ENCODE peak calls at places on chromosomes 12 and 14, in six cellular contexts. One of them, this sample, is unnamed.

GRCh38 chr14:61179061-61179675 is 102.0 kb downstream of the TMEM30B start:
- DNase-seq in A549: peak
- DNase-seq in HepG2: peak
- DNase-seq in NB4: no peak
- DNase-seq in K562: no peak
- DNase-seq in GM12878: no peak
- DNase-seq in this sample: no peak

GRCh38 chr12:89701606-89702206 is 6.9 kb downstream of the ATP2B1 start:
- DNase-seq in A549: peak
- DNase-seq in HepG2: no peak
- DNase-seq in NB4: no peak
- DNase-seq in K562: no peak
- DNase-seq in GM12878: no peak
- DNase-seq in this sample: no peak

GRCh38 chr12:39435531-39435930 is 7.4 kb downstream of the KIF21A start:
- DNase-seq in A549: no peak
- DNase-seq in HepG2: no peak
- DNase-seq in NB4: no peak
- DNase-seq in K562: no peak
- DNase-seq in GM12878: no peak
- DNase-seq in this sample: no peak

GRCh38 chr14:30620178-30620577 is 1.9 kb upstream of the SCFD1 start:
- DNase-seq in A549: peak
- DNase-seq in HepG2: no peak
- DNase-seq in NB4: peak
- DNase-seq in K562: no peak
- DNase-seq in GM12878: peak
- DNase-seq in this sample: no peak

GRCh38 chr14:32588448-32589320 is 259.6 kb downstream of the AKAP6 start:
- DNase-seq in A549: peak
- DNase-seq in HepG2: peak
- DNase-seq in NB4: peak
- DNase-seq in K562: peak
- DNase-seq in GM12878: no peak
- DNase-seq in this sample: peak

GRCh38 chr12:39672976-39673375 is 53.4 kb upstream of the ABCD2 start:
- DNase-seq in A549: no peak
- DNase-seq in HepG2: no peak
- DNase-seq in NB4: no peak
- DNase-seq in K562: no peak
- DNase-seq in GM12878: no peak
- DNase-seq in this sample: no peak

GRCh38 chr14:70879448-70879847 is 27.8 kb upstream of the PCNX1 start:
- DNase-seq in A549: no peak
- DNase-seq in HepG2: no peak
- DNase-seq in NB4: peak
- DNase-seq in K562: no peak
- DNase-seq in GM12878: no peak
- DNase-seq in this sample: no peak

GRCh38 chr12:87441511-87441910 is 587.7 kb downstream of the C12orf50 start:
- DNase-seq in A549: no peak
- DNase-seq in HepG2: no peak
- DNase-seq in NB4: no peak
- DNase-seq in K562: no peak
- DNase-seq in GM12878: no peak
- DNase-seq in this sample: no peak

GRCh38 chr14:102774391-102775153 is 2.7 kb upstream of the TRAF3 start:
- DNase-seq in A549: peak
- DNase-seq in HepG2: peak
- DNase-seq in NB4: peak
- DNase-seq in K562: peak
- DNase-seq in GM12878: peak
- DNase-seq in this sample: peak

GRCh38 chr14:41570415-41571155 is 36.1 kb upstream of the LRFN5 start:
- DNase-seq in A549: no peak
- DNase-seq in HepG2: no peak
- DNase-seq in NB4: no peak
- DNase-seq in K562: no peak
- DNase-seq in GM12878: no peak
- DNase-seq in this sample: no peak

GRCh38 chr14:22900088-22900799 is 17.2 kb downstream of the REM2 start:
- DNase-seq in A549: peak
- DNase-seq in HepG2: peak
- DNase-seq in NB4: peak
- DNase-seq in K562: peak
- DNase-seq in GM12878: peak
- DNase-seq in this sample: peak

GRCh38 chr12:24921251-24922038 is 27.5 kb downstream of the BCAT1 start:
- DNase-seq in A549: no peak
- DNase-seq in HepG2: peak
- DNase-seq in NB4: no peak
- DNase-seq in K562: no peak
- DNase-seq in GM12878: no peak
- DNase-seq in this sample: peak

GRCh38 chr14:55926007-55926406 is 192.2 kb upstream of the PELI2 start:
- DNase-seq in A549: no peak
- DNase-seq in HepG2: peak
- DNase-seq in NB4: no peak
- DNase-seq in K562: no peak
- DNase-seq in GM12878: no peak
- DNase-seq in this sample: no peak

GRCh38 chr12:53299101-53299453 is 418 bp upstream of the MYG1 start:
- DNase-seq in A549: peak
- DNase-seq in HepG2: peak
- DNase-seq in NB4: peak
- DNase-seq in K562: peak
- DNase-seq in GM12878: no peak
- DNase-seq in this sample: peak

GRCh38 chr12:95118138-95118787 is 44.8 kb upstream of the NR2C1 start:
- DNase-seq in A549: peak
- DNase-seq in HepG2: peak
- DNase-seq in NB4: no peak
- DNase-seq in K562: no peak
- DNase-seq in GM12878: no peak
- DNase-seq in this sample: peak

GRCh38 chr12:27822076-27822712 is 42.2 kb upstream of the MANSC4 start:
- DNase-seq in A549: peak
- DNase-seq in HepG2: no peak
- DNase-seq in NB4: peak
- DNase-seq in K562: peak
- DNase-seq in GM12878: peak
- DNase-seq in this sample: peak

GRCh38 chr12:13900718-13901117 is 80.7 kb downstream of the GRIN2B start:
- DNase-seq in A549: no peak
- DNase-seq in HepG2: no peak
- DNase-seq in NB4: no peak
- DNase-seq in K562: no peak
- DNase-seq in GM12878: no peak
- DNase-seq in this sample: no peak

GRCh38 chr12:82866227-82866803 is 179.6 kb downstream of the TMTC2 start:
- DNase-seq in A549: no peak
- DNase-seq in HepG2: no peak
- DNase-seq in NB4: no peak
- DNase-seq in K562: no peak
- DNase-seq in GM12878: no peak
- DNase-seq in this sample: no peak

GRCh38 chr12:92030618-92031017 is 115.0 kb downstream of the BTG1 start:
- DNase-seq in A549: no peak
- DNase-seq in HepG2: no peak
- DNase-seq in NB4: peak
- DNase-seq in K562: peak
- DNase-seq in GM12878: peak
- DNase-seq in this sample: peak

GRCh38 chr14:103755060-103755459 is 39.5 kb downstream of the ZFYVE21 start:
- DNase-seq in A549: no peak
- DNase-seq in HepG2: no peak
- DNase-seq in NB4: no peak
- DNase-seq in K562: no peak
- DNase-seq in GM12878: no peak
- DNase-seq in this sample: peak

GRCh38 chr12:34403706-34404376 is 381.5 kb downstream of the ALG10 start:
- DNase-seq in A549: no peak
- DNase-seq in HepG2: no peak
- DNase-seq in NB4: no peak
- DNase-seq in K562: no peak
- DNase-seq in GM12878: no peak
- DNase-seq in this sample: no peak

GRCh38 chr12:64270411-64270810 is 48.3 kb upstream of the KICS2 start:
- DNase-seq in A549: no peak
- DNase-seq in HepG2: no peak
- DNase-seq in NB4: peak
- DNase-seq in K562: no peak
- DNase-seq in GM12878: no peak
- DNase-seq in this sample: no peak

GRCh38 chr12:64273527-64274403 is 51.7 kb upstream of the KICS2 start:
- DNase-seq in A549: peak
- DNase-seq in HepG2: peak
- DNase-seq in NB4: peak
- DNase-seq in K562: peak
- DNase-seq in GM12878: no peak
- DNase-seq in this sample: peak

GRCh38 chr12:64268409-64268808 is 46.3 kb upstream of the KICS2 start:
- DNase-seq in A549: no peak
- DNase-seq in HepG2: no peak
- DNase-seq in NB4: no peak
- DNase-seq in K562: no peak
- DNase-seq in GM12878: no peak
- DNase-seq in this sample: no peak

GRCh38 chr12:64265839-64266238 is 43.7 kb upstream of the KICS2 start:
- DNase-seq in A549: no peak
- DNase-seq in HepG2: no peak
- DNase-seq in NB4: no peak
- DNase-seq in K562: no peak
- DNase-seq in GM12878: no peak
- DNase-seq in this sample: no peak

DNA sequence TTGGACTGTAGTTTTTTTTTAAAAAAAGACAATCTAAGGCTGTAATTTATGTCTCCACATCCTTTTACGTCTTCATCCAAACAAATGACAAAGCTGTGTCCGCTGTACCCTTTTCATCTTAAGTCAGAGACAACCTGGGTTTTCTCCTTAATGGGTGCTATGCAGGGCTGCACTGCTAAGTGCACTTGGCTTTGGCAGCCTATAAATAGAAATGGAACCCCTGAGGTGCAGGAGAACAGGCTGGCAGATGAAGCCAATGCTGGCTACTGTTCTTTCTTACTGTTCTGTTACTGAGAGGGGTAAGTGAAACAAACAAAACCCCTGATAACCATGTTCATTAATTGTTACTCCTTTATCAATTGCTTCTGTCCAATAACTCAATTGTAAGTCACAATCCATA is 47.1 kb upstream of the KICS2 start:
- DNase-seq in A549: no peak
- DNase-seq in HepG2: no peak
- DNase-seq in NB4: no peak
- DNase-seq in K562: no peak
- DNase-seq in GM12878: no peak
- DNase-seq in this sample: no peak
- TF ChIP-seq MYC in A549: no peak
- TF ChIP-seq MYC in HepG2: no peak
- TF ChIP-seq MYC in NB4: no peak
- TF ChIP-seq MYC in K562: no peak
- TF ChIP-seq MYC in GM12878: no peak
- TF ChIP-seq MYC in this sample: no peak

GRCh38 chr14:94005324-94005723 is 8.2 kb downstream of the CCDC197 start:
- DNase-seq in A549: no peak
- DNase-seq in HepG2: no peak
- DNase-seq in NB4: no peak
- DNase-seq in K562: peak
- DNase-seq in GM12878: no peak
- DNase-seq in this sample: no peak
- TF ChIP-seq MYC in A549: no peak
- TF ChIP-seq MYC in HepG2: no peak
- TF ChIP-seq MYC in NB4: no peak
- TF ChIP-seq MYC in K562: no peak
- TF ChIP-seq MYC in GM12878: no peak
- TF ChIP-seq MYC in this sample: no peak

GRCh38 chr14:29601559-29602109 is 326.0 kb downstream of the PRKD1 start:
- DNase-seq in A549: no peak
- DNase-seq in HepG2: no peak
- DNase-seq in NB4: no peak
- DNase-seq in K562: no peak
- DNase-seq in GM12878: no peak
- DNase-seq in this sample: peak
- TF ChIP-seq MYC in A549: no peak
- TF ChIP-seq MYC in HepG2: no peak
- TF ChIP-seq MYC in NB4: no peak
- TF ChIP-seq MYC in K562: no peak
- TF ChIP-seq MYC in GM12878: no peak
- TF ChIP-seq MYC in this sample: no peak

GRCh38 chr12:124920353-124920935 is 6.0 kb upstream of the UBC start:
- DNase-seq in A549: no peak
- DNase-seq in HepG2: no peak
- DNase-seq in NB4: no peak
- DNase-seq in K562: no peak
- DNase-seq in GM12878: no peak
- DNase-seq in this sample: no peak

GRCh38 chr12:124927325-124928094 is 13.1 kb upstream of the UBC start:
- DNase-seq in A549: peak
- DNase-seq in HepG2: peak
- DNase-seq in NB4: peak
- DNase-seq in K562: peak
- DNase-seq in GM12878: peak
- DNase-seq in this sample: peak

GRCh38 chr12:124921200-124922008 is 7.0 kb upstream of the UBC start:
- DNase-seq in A549: peak
- DNase-seq in HepG2: peak
- DNase-seq in NB4: peak
- DNase-seq in K562: peak
- DNase-seq in GM12878: peak
- DNase-seq in this sample: peak

GRCh38 chr12:124925117-124925516 is 10.7 kb upstream of the UBC start:
- DNase-seq in A549: no peak
- DNase-seq in HepG2: no peak
- DNase-seq in NB4: no peak
- DNase-seq in K562: no peak
- DNase-seq in GM12878: no peak
- DNase-seq in this sample: no peak

DNA sequence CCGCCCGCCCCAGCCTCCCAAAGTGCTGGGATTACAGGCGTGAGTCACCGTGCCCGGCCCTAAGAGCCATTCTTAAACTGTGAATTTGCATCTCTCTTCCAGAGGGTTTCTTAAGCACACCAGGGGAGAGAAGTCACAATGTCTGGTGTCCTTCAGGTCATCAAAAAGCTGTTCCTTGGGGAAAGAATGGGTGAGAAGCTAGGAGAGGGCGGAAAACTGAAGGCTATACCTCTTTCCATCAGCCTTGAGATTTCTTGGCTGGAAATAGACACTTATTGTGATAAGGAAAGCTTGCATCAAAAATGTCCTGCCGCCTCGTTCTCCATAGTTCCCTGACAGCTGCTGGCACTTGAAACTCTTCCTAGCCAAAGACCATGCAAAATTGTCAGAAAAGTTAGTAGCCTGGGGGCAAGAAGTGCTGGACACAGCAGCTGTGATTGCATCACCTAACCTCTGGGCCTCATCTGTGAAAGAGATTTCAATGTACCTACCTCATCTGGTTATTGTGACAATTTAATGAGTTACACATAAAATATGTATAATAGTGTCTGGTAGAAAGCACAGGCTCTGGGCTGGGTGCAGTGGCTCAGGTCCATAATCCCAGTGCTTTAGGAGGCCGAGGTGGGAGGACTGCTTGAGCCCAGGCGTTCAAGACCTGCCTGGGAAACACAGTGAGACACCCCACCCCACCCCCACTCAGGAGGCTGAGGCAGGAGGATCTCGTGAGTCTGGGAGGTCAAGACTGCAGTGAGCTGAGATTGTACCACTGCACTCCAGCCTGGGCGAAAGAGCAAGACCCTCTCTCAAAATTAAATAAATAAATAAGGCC is 9.7 kb upstream of the UBC start:
- DNase-seq in A549: peak
- DNase-seq in HepG2: no peak
- DNase-seq in NB4: peak
- DNase-seq in K562: peak
- DNase-seq in GM12878: no peak
- DNase-seq in this sample: no peak
- TF ChIP-seq MYC in A549: no peak
- TF ChIP-seq MYC in HepG2: no peak
- TF ChIP-seq MYC in NB4: no peak
- TF ChIP-seq MYC in K562: no peak
- TF ChIP-seq MYC in GM12878: no peak
- TF ChIP-seq MYC in this sample: no peak